ENCODE peak calls at places on chromosomes 6 and 20, in ten cellular contexts. V is esophagus squamous epithelium, L is fibroblast of lung, K is keratinocyte, Z is coronary artery, O is ovary, R is nephron progenitor cell, M is fibroblast of pulmonary artery, I is AG10803, P is lower leg skin. A is an unnamed sample.

GRCh38 chr6:42197574-42198362 is 3.0 kb upstream of the GUCA1B start:
- DNase-seq in V (no peak), L (peak; percentile 82), K (no peak), Z (no peak), O (no peak), R (no peak), M (peak; percentile 89), I (peak; percentile 84), P (no peak), A (no peak)

GRCh38 chr6:159617444-159617843 is 75.6 kb downstream of the SOD2 start:
- DNase-seq in V (no peak), L (no peak), K (no peak), Z (no peak), O (no peak), R (no peak), M (no peak), I (no peak), P (no peak), A (no peak)

GRCh38 chr6:1623769-1624070 is 14.0 kb downstream of the FOXC1 start:
- DNase-seq in V (no peak), L (no peak), K (no peak), Z (no peak), O (no peak), R (no peak), M (no peak), I (no peak), P (no peak), A (no peak)

GRCh38 chr20:51470907-51471411 is 71.6 kb downstream of the NFATC2 start:
- DNase-seq in V (no peak), L (no peak), K (no peak), Z (no peak), O (no peak), R (no peak), M (no peak), I (no peak), P (no peak), A (no peak)

GRCh38 chr6:122696079-122696478 is 83.4 kb upstream of the FABP7 start:
- DNase-seq in V (no peak), L (peak; percentile 86), K (peak; percentile 28), Z (no peak), O (no peak), R (no peak), M (peak; percentile 80), I (peak; percentile 66), P (no peak), A (no peak)

GRCh38 chr6:21587182-21587924 is 6.2 kb upstream of the SOX4 start:
- DNase-seq in V (no peak), L (peak; percentile 76), K (no peak), Z (peak; percentile 80), O (peak; percentile 82), R (peak; percentile 66), M (peak; percentile 76), I (peak; percentile 53), P (peak; percentile 56), A (no peak)

GRCh38 chr20:13102237-13102636 is 93.5 kb downstream of the SPTLC3 start:
- DNase-seq in V (no peak), L (no peak), K (no peak), Z (no peak), O (no peak), R (no peak), M (no peak), I (no peak), P (no peak), A (no peak)

GRCh38 chr6:55088896-55089295 is 85.4 kb upstream of the HCRTR2 start:
- DNase-seq in V (no peak), L (no peak), K (no peak), Z (no peak), O (no peak), R (no peak), M (no peak), I (no peak), P (no peak), A (no peak)

GRCh38 chr6:169850746-169851145 is 99.3 kb downstream of the ERMARD start:
- DNase-seq in V (no peak), L (no peak), K (no peak), Z (peak; percentile 59), O (no peak), R (no peak), M (no peak), I (no peak), P (no peak), A (no peak)

GRCh38 chr20:50438986-50439407 is 71.2 kb upstream of the PTPN1 start:
- DNase-seq in V (no peak), L (peak; percentile 57), K (peak; percentile 99), Z (no peak), O (no peak), R (no peak), M (no peak), I (peak; percentile 47), P (no peak), A (no peak)

GRCh38 chr6:110140650-110141049 is 38.8 kb downstream of the WASF1 start:
- DNase-seq in V (no peak), L (peak; percentile 86), K (peak; percentile 17), Z (no peak), O (no peak), R (no peak), M (peak; percentile 74), I (peak; percentile 83), P (no peak), A (no peak)

GRCh38 chr20:51995551-51995951 is 193.2 kb upstream of the SALL4 start:
- DNase-seq in V (no peak), L (no peak), K (no peak), Z (no peak), O (no peak), R (no peak), M (peak; percentile 27), I (peak; percentile 74), P (no peak), A (no peak)

GRCh38 chr6:67160820-67161219 is 1453.8 kb upstream of the EYS start:
- DNase-seq in V (no peak), L (no peak), K (no peak), Z (no peak), O (no peak), R (no peak), M (no peak), I (no peak), P (no peak), A (no peak)

GRCh38 chr6:154595538-154595937 is 85.1 kb upstream of the CNKSR3 start:
- DNase-seq in V (no peak), L (no peak), K (no peak), Z (no peak), O (no peak), R (no peak), M (no peak), I (no peak), P (no peak), A (no peak)
- TF ChIP-seq CTCF in V (no peak), L (no peak), K (no peak), Z (no peak), O (no peak), R (no peak), M (no peak), I (no peak), P (no peak), A (no peak)

GRCh38 chr6:114304304-114304887 is 38.4 kb downstream of the HS3ST5 start:
- DNase-seq in V (no peak), L (peak; percentile 48), K (no peak), Z (no peak), O (no peak), R (no peak), M (peak; percentile 47), I (peak; percentile 26), P (no peak), A (no peak)
- TF ChIP-seq CTCF in V (no peak), L (peak; percentile 46), K (no peak), Z (no peak), O (no peak), R (peak; percentile 39), M (peak; percentile 56), I (peak; percentile 60), P (no peak), A (peak; percentile 41)

GRCh38 chr6:143595256-143596036 is 82.3 kb upstream of the PHACTR2 start:
- DNase-seq in V (no peak), L (no peak), K (no peak), Z (no peak), O (no peak), R (no peak), M (no peak), I (peak; percentile 42), P (no peak), A (no peak)

GRCh38 chr6:143591441-143591840 is 79.9 kb upstream of the FUCA2 start:
- DNase-seq in V (no peak), L (no peak), K (no peak), Z (no peak), O (no peak), R (no peak), M (no peak), I (no peak), P (no peak), A (no peak)

GRCh38 chr6:143589162-143589561 is 77.6 kb upstream of the FUCA2 start:
- DNase-seq in V (no peak), L (no peak), K (no peak), Z (no peak), O (no peak), R (no peak), M (no peak), I (no peak), P (no peak), A (no peak)

GRCh38 chr6:143594647-143595046 is 83.1 kb upstream of the PHACTR2 start:
- DNase-seq in V (no peak), L (no peak), K (no peak), Z (no peak), O (no peak), R (no peak), M (no peak), I (no peak), P (no peak), A (no peak)

DNA sequence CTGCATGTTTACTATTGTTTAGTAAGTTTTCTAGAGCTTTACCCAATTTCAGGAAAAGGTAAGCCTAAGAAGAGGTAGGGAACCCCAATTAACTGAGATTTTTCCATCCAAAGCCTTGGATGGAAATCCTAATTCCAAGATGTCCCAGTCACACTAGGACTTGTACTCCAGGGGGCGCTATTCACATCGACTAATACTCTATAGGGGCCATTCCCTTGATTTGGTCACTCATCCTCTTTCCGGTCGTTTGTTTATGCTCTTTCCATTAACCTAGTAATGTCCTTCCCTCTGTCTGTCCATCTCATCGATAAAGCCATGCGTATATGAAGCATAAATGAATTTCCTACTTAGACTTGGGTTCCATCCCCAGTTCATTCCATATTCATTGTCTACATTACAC is 80.8 kb upstream of the FUCA2 start:
- DNase-seq in V (no peak), L (peak; percentile 18), K (no peak), Z (no peak), O (no peak), R (no peak), M (no peak), I (no peak), P (no peak), A (no peak)
- TF ChIP-seq CTCF in V (no peak), L (peak; percentile 21), K (peak; percentile 44), Z (no peak), O (no peak), R (peak; percentile 26), M (peak; percentile 22), I (no peak), P (no peak), A (no peak)

DNA sequence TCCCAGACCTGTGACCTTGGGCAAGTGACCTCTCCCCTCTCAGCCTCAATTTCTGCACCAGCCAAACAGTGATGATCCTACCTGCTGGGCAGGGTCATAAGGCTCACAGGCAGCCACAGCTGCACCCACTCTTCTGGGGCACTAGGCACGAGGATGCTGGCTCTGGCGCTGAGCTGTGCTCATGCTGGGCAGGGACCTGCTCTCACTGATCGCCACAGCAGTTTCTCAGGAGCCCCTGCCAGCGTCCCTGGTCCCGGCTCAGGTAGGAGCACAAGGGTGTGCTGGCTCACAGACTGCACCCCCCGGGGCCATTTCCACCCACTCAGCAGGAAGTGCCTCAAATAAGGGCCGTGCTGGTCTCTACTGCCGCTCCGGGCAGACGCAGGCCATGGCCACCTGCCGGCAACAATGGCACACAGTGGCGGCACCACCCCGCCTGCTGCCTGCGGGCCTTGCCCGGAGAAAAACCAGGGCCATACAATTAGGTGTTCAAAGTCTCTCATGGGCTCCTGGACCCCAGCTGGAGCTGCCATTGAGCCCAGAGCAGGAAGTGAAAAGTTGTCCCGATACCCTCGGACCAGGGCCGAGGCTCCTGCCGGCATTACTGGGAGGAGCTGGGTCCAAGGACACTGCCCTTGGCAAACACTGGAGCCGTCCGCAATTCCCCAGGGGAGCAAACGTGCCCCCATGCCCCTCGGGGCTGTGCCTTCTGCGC is 4.6 kb upstream of the CABLES2 start:
- DNase-seq in V (no peak), L (no peak), K (no peak), Z (no peak), O (no peak), R (no peak), M (no peak), I (no peak), P (no peak), A (no peak)
- TF ChIP-seq CTCF in V (no peak), L (no peak), K (no peak), Z (no peak), O (no peak), R (no peak), M (no peak), I (no peak), P (no peak), A (no peak)